ENCODE peak calls at places on chromosomes 7 and 10, in four cellular contexts. N, Q, L and C are unnamed samples.

GRCh38 chr7:133735222-133735621 is 391.9 kb upstream of the LRGUK start:
- DNase-seq in N (no peak), Q (no peak), L (no peak), C (no peak)

GRCh38 chr7:15555385-15555859 is 6.4 kb downstream of the AGMO start:
- DNase-seq in N (no peak), Q (no peak), L (no peak), C (no peak)

GRCh38 chr7:40008218-40008815 is 58.3 kb downstream of the CDK13 start:
- DNase-seq in N (no peak), Q (no peak), L (no peak), C (no peak)

GRCh38 chr7:148434181-148434769 is 156.3 kb upstream of the C7orf33 start:
- DNase-seq in N (no peak), Q (no peak), L (no peak), C (no peak)

GRCh38 chr7:95758187-95758586 is 14.2 kb upstream of the DYNC1I1 start:
- DNase-seq in N (no peak), Q (no peak), L (no peak), C (no peak)

GRCh38 chr7:133053321-133053891 is 28.5 kb downstream of the CHCHD3 start:
- DNase-seq in N (no peak), Q (no peak), L (no peak), C (no peak)

GRCh38 chr7:138176060-138176459 is 99.8 kb downstream of the AKR1D1 start:
- DNase-seq in N (no peak), Q (no peak), L (no peak), C (no peak)

GRCh38 chr10:72659694-72660093 is 32.2 kb upstream of the MCU start:
- DNase-seq in N (no peak), Q (no peak), L (no peak), C (no peak)

GRCh38 chr10:124740374-124741280 is 3.6 kb downstream of the FAM53B start:
- DNase-seq in N (peak), Q (peak), L (no peak), C (no peak)

GRCh38 chr7:40918701-40919271 is 784.0 kb downstream of the SUGCT start:
- DNase-seq in N (no peak), Q (no peak), L (no peak), C (no peak)

GRCh38 chr7:34675749-34676374 is 17.8 kb downstream of the NPSR1 start:
- DNase-seq in N (no peak), Q (no peak), L (peak), C (no peak)

GRCh38 chr7:128921866-128922440 is 11.4 kb upstream of the KCP start:
- DNase-seq in N (no peak), Q (no peak), L (no peak), C (no peak)

GRCh38 chr7:149289856-149290255 is 27.9 kb downstream of the ZNF783 start:
- DNase-seq in N (no peak), Q (no peak), L (no peak), C (no peak)

GRCh38 chr10:77359287-77359691 is 278.3 kb downstream of the KCNMA1 start:
- DNase-seq in N (no peak), Q (no peak), L (no peak), C (no peak)

GRCh38 chr10:109933984-109934565 is 10.8 kb upstream of the XPNPEP1 start:
- DNase-seq in N (no peak), Q (no peak), L (no peak), C (peak)

GRCh38 chr10:69885379-69886156 is 83.9 kb downstream of the COL13A1 start:
- DNase-seq in N (no peak), Q (no peak), L (no peak), C (no peak)

GRCh38 chr10:48494073-48494472 is 110.8 kb downstream of the ARHGAP22 start:
- DNase-seq in N (no peak), Q (no peak), L (no peak), C (no peak)

GRCh38 chr7:139536158-139536557 is 12.7 kb downstream of the CLEC2L start:
- DNase-seq in N (no peak), Q (no peak), L (no peak), C (no peak)

GRCh38 chr10:23512355-23513058 is 73.6 kb downstream of the OTUD1 start:
- DNase-seq in N (no peak), Q (no peak), L (no peak), C (no peak)

GRCh38 chr10:124470544-124471449 is 9.2 kb downstream of the LHPP start:
- DNase-seq in N (no peak), Q (no peak), L (no peak), C (no peak)

GRCh38 chr10:21885940-21886339 is 117.6 kb downstream of the DNAJC1 start:
- DNase-seq in N (no peak), Q (no peak), L (no peak), C (no peak)

GRCh38 chr10:35912615-35913170 is 270.6 kb upstream of the FZD8 start:
- DNase-seq in N (no peak), Q (no peak), L (no peak), C (no peak)

GRCh38 chr7:47601119-47601880 is 19.4 kb upstream of the TNS3 start:
- DNase-seq in N (no peak), Q (no peak), L (no peak), C (no peak)

GRCh38 chr7:505171-505570 is 14.5 kb downstream of the PDGFA start:
- DNase-seq in N (peak), Q (no peak), L (no peak), C (no peak)

GRCh38 chr10:22583683-22584082 is 130.7 kb downstream of the PIP4K2A start:
- DNase-seq in N (no peak), Q (no peak), L (no peak), C (no peak)

GRCh38 chr7:155591055-155591750 is 44.8 kb upstream of the CNPY1 start:
- DNase-seq in N (no peak), Q (no peak), L (no peak), C (no peak)

GRCh38 chr7:72793791-72794190 is 34.2 kb downstream of the TYW1B start:
- DNase-seq in N (no peak), Q (no peak), L (no peak), C (no peak)

GRCh38 chr7:63072806-63073205 is 925.8 kb upstream of the ZNF722 start:
- DNase-seq in N (no peak), Q (no peak), L (no peak), C (no peak)

DNA sequence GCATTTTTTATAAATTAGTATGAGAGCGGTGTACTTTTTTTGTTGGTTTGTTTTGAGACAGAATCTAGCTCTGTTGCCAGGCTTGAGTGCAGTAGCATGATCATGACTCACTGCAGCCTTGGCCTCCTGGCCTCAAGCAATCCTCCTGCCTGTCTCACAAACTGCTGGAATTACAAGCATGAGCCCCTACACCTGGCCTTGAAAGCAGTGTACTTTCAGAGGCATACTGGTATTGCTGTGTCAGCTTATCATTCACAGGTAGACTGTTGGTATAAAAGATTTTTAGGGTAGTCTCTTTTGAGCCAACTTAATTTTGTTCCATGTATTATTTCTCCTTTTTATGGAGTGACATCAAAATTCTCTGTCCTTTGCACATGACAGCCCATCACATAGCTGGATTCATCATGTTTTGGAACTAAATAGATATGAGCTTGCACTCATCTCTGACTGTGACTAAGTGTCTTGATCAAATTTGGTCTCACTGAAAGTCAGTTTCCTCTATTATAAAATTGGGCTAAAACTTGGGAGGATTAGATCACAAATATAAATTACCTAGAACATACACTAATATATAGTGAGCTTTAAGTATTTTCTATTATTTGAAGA is 12.4 kb downstream of the GNAT3 start:
- DNase-seq in N (peak), Q (no peak), L (peak), C (no peak)
- H3K27ac ChIP-seq in N (peak), Q (no peak), L (no peak), C (no peak)

GRCh38 chr10:12690525-12691139 is 310.9 kb downstream of the CCDC3 start:
- DNase-seq in N (no peak), Q (no peak), L (no peak), C (no peak)
- H3K27ac ChIP-seq in N (no peak), Q (no peak), L (no peak), C (no peak)

GRCh38 chr7:108244110-108244509 is 113.9 kb upstream of the LAMB4 start:
- DNase-seq in N (no peak), Q (no peak), L (no peak), C (no peak)

GRCh38 chr7:108245523-108246226 is 115.5 kb upstream of the LAMB4 start:
- DNase-seq in N (no peak), Q (no peak), L (no peak), C (no peak)

GRCh38 chr7:108248418-108248817 is 118.3 kb upstream of the LAMB4 start:
- DNase-seq in N (no peak), Q (no peak), L (no peak), C (no peak)

GRCh38 chr7:108247646-108248045 is 117.5 kb upstream of the LAMB4 start:
- DNase-seq in N (no peak), Q (no peak), L (no peak), C (no peak)

DNA sequence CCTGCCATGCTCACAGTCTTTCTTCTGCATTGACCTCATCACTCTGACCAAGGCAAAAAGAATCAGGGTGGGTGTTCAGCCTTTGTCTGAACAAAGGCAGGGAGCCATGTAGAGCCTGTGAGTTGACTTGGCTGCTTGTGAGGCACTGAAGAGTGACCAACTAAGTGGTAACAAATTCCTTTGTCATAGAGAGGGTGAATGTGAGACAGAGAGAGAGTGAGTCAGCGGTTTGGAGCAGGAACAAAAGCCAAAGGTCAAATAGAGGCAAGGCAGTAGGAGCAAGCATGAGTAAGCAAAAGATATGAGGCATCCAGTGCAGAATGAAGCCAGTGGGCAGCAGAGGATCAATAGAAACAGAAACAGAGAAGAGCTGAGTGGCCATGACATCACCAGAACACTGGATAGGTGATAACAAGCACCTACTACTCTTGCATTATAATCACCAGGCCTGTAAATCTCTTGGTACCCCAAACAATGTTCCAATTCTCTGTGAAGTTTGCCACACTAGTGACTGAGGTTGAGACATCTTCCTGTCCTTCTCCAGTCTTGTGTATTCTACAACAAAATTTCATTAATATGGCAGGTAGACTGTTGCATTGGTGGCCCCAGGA is 116.2 kb upstream of the LAMB4 start:
- DNase-seq in N (no peak), Q (no peak), L (peak), C (no peak)
- H3K27ac ChIP-seq in N (no peak), Q (no peak), L (no peak), C (no peak)

GRCh38 chr10:121578965-121579364 is 19.3 kb downstream of the FGFR2 start:
- DNase-seq in N (no peak), Q (no peak), L (no peak), C (no peak)

GRCh38 chr10:121576139-121576538 is 22.1 kb downstream of the FGFR2 start:
- DNase-seq in N (no peak), Q (no peak), L (no peak), C (no peak)

GRCh38 chr10:121579656-121580055 is 18.6 kb downstream of the FGFR2 start:
- DNase-seq in N (no peak), Q (peak), L (no peak), C (no peak)

GRCh38 chr10:121578298-121578697 is 19.9 kb downstream of the FGFR2 start:
- DNase-seq in N (no peak), Q (no peak), L (no peak), C (no peak)

DNA sequence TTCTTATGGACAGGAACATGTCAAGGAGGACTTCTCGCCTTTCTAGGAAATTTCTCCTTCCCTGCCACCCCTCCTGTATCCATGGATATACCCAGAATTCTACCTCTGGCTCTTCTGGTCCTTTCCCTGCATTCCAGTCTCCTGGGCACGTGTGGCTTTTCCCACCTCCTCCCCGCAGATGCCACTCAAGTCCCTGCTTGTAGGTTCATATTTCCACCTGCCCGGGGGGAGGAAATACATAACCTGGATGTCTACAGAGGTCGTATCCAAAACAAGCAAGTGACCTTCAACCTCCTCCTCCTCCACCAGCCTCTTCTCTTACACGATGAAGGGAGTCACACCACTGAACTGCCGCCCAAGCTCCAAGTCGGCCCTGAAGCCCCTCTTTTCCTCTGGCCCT is 20.7 kb downstream of the FGFR2 start:
- DNase-seq in N (no peak), Q (peak), L (no peak), C (no peak)
- H3K27ac ChIP-seq in N (no peak), Q (no peak), L (no peak), C (no peak)

GRCh38 chr7:13982940-13983677 is 6.4 kb downstream of the ETV1 start:
- DNase-seq in N (no peak), Q (no peak), L (no peak), C (no peak)
- H3K27ac ChIP-seq in N (peak), Q (no peak), L (no peak), C (no peak)

GRCh38 chr7:18570890-18571478 is 75.4 kb downstream of the HDAC9 start:
- DNase-seq in N (no peak), Q (peak), L (no peak), C (no peak)
- H3K27ac ChIP-seq in N (peak), Q (no peak), L (no peak), C (no peak)

DNA sequence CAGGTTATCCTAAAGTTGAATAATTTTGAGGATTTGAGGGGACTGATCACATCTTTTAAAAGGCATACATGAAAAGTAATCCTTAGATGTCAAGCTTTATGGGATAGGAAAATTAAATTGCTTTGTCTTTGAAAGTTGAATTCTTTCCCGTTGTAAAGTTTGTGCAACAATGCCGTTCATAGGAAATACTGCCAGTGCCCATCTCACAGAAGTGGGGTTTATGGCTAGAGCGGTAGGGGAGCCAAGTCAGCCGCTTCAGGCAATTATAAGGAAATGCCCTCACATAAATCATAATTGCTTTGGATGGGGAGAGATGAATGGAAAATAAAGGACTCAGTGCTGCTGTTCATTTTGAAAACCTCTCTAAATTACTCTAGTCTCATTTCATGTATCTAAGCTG is 18.1 kb downstream of the CDC123 start:
- DNase-seq in N (no peak), Q (no peak), L (no peak), C (no peak)
- H3K27ac ChIP-seq in N (no peak), Q (no peak), L (no peak), C (no peak)